ENCODE peak calls at places on chromosomes 2 and 18, in six cellular contexts. Q is neuronal stem cell, G is H1, D is trophoblast cell, L is mesendoderm, R is H9. P is an unnamed sample.

GRCh38 chr2:657766-658165 is 19.4 kb downstream of the TMEM18 start:
- DNase-seq in Q (no peak), D (no peak), G (no peak), R (peak; percentile 21), L (no peak), P (no peak)

GRCh38 chr18:61699397-61700090 is 193.3 kb downstream of the RNF152 start:
- DNase-seq in D (no peak), L (no peak), Q (no peak), G (no peak), R (no peak), P (no peak)

GRCh38 chr2:103167599-103167998 is 405.8 kb downstream of the TMEM182 start:
- DNase-seq in R (no peak), L (no peak), D (no peak), Q (no peak), G (no peak), P (no peak)

GRCh38 chr2:26356771-26357170 is 10.2 kb upstream of the ADGRF3 start:
- DNase-seq in R (no peak), Q (no peak), G (no peak), L (no peak), D (no peak), P (peak; percentile 21)

GRCh38 chr2:225233234-225233633 is 166.3 kb upstream of the NYAP2 start:
- DNase-seq in L (peak; percentile 50), D (no peak), Q (no peak), G (no peak), R (no peak), P (peak; percentile 28)

GRCh38 chr2:27723372-27724144 is 48.0 kb upstream of the MRPL33 start:
- DNase-seq in G (no peak), R (peak; percentile 76), L (peak; percentile 84), Q (peak; percentile 57), D (peak; percentile 61), P (peak; percentile 75)

GRCh38 chr2:34849827-34850226 is 1250.7 kb upstream of the FAM98A start:
- DNase-seq in Q (no peak), D (no peak), G (no peak), L (no peak), R (no peak), P (no peak)

GRCh38 chr2:19609266-19609665 is 250.8 kb upstream of the OSR1 start:
- DNase-seq in Q (no peak), R (no peak), L (no peak), G (no peak), D (no peak), P (peak; percentile 13)

GRCh38 chr2:157158111-157158510 is 99.4 kb upstream of the GALNT5 start:
- DNase-seq in D (no peak), Q (no peak), L (no peak), R (no peak), G (no peak), P (peak; percentile 82)

GRCh38 chr18:36284671-36285295 is 12.7 kb upstream of the FHOD3 start:
- DNase-seq in Q (peak; percentile 73), L (peak; percentile 76), D (peak; percentile 57), G (no peak), R (peak; percentile 46), P (peak; percentile 74)

DNA sequence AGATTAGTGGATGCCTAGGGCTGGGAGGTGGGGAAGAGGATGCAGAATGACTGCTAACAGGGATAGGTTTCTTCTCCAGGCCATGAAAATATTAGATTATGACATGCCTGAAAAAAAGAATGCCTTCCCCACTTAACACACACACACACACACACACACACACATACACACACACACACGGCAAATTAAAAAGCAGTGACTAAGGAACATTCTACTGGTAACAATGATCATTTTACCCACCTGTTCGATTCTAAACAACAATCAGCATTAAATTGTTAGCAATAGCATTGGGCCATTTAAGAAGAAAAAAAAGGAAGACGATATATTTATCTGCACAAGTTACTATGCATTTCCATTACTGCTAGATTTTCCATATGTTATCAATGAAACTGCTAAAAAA is 10.8 kb downstream of the CACNB4 start:
- DNase-seq in L (no peak), G (no peak), D (no peak), Q (no peak), R (no peak), P (no peak)
- H3K23ac ChIP-seq in L (no peak overlapping the region), G (no peak overlapping the region), D (no peak overlapping the region), Q (no peak overlapping the region), R (no peak overlapping the region), P (no peak overlapping the region)

GRCh38 chr2:12717191-12717987 is 653 bp downstream of the TRIB2 start:
- DNase-seq in L (peak; percentile 86), D (no peak), Q (peak; percentile 70), R (peak; percentile 71), G (no peak), P (peak; percentile 61)

GRCh38 chr2:12717988-12718661 is 1.4 kb downstream of the TRIB2 start:
- DNase-seq in D (no peak), R (no peak), Q (peak; percentile 43), L (peak; percentile 50), G (no peak), P (peak; percentile 27)

GRCh38 chr2:12719400-12720104 is 2.8 kb downstream of the TRIB2 start:
- DNase-seq in R (no peak), G (no peak), Q (no peak), D (peak; percentile 48), L (peak; percentile 2), P (peak; percentile 64)

GRCh38 chr2:12720181-12720580 is 3.4 kb downstream of the TRIB2 start:
- DNase-seq in D (no peak), G (no peak), R (no peak), L (peak; percentile 18), Q (no peak), P (peak; percentile 30)

DNA sequence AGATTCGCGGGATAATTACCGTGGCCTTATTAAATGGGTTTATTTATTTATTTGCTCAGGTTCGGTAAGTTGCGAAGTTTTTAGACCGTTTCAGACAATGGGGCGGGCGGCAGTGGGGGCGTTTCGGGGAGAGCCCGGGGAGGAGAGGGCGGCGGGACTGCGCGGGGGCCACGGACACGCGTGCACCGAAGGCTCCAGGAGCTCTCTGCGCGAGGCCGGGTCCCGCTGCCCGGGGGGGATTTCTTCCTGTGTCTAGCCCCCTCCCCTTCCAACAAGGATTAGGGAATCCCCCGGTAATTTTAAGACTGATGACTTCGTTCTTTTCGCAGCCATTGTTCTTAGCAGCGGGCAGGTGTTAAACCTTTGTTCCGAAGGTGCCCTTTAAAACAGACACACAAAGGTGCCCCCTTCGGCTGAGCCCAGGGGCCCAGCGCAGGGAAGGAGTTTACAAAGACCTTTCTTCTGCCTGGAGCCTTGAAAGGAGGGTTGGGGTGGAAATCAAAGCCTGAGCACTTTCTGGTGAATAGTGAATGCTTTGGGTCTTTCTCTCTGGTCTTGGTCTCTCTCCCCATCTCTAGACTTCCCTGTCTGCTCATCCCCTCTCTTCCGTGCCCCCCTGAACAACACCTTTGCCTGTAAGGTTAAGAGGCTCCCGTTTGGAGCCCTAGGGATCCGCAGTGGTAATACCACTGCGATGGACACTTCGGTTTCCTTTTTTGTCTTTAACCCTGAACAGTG is 2.1 kb downstream of the TRIB2 start:
- DNase-seq in Q (peak; percentile 64), L (peak; percentile 78), G (no peak), D (no peak), R (peak; percentile 40), P (no peak)
- H3K23ac ChIP-seq in Q (no peak overlapping the region), L (no peak overlapping the region), G (no peak overlapping the region), D (no peak overlapping the region), R (no peak overlapping the region), P (peak overlapping the region; percentile 97)

GRCh38 chr2:127703282-127703681 is 2.0 kb downstream of the SFT2D3 start:
- DNase-seq in Q (no peak), R (no peak), G (no peak), L (no peak), D (no peak), P (no peak)

GRCh38 chr2:127700527-127701192 is 637 bp upstream of the SFT2D3 start:
- DNase-seq in R (peak; percentile 90), L (peak; percentile 94), G (peak; percentile 66), Q (peak; percentile 37), D (peak; percentile 93), P (no peak)

GRCh38 chr2:127701193-127701650 is at the start of gene SFT2D3:
- DNase-seq in R (peak; percentile 97), L (peak; percentile 97), Q (peak; percentile 82), G (peak; percentile 91), D (peak; percentile 92), P (peak; percentile 89)

GRCh38 chr2:127701651-127702394 is 526 bp downstream of the SFT2D3 start:
- DNase-seq in G (peak; percentile 38), D (peak; percentile 84), L (peak; percentile 91), R (peak; percentile 75), Q (peak; percentile 56), P (peak; percentile 66)

GRCh38 chr2:127702395-127703009 is 1.2 kb downstream of the SFT2D3 start:
- DNase-seq in G (no peak), R (no peak), L (no peak), D (no peak), Q (no peak), P (no peak)
- H3K23ac ChIP-seq in G (no peak overlapping the region), R (no peak overlapping the region), L (no peak overlapping the region), D (no peak overlapping the region), Q (peak overlapping the region; percentile 98), P (peak overlapping the region; percentile 88)

GRCh38 chr2:37324786-37325624 is at the start of gene PRKD3:
- DNase-seq in R (peak; percentile 80), L (peak; percentile 72), D (peak; percentile 86), G (no peak), Q (no peak), P (peak; percentile 39)
- H3K23ac ChIP-seq in R (peak within 1 kb of the TSS; percentile 39), L (no peak within 1 kb of the TSS), D (no peak within 1 kb of the TSS), G (no peak within 1 kb of the TSS), Q (peak within 1 kb of the TSS; percentile 97), P (peak within 1 kb of the TSS; percentile 97)

DNA sequence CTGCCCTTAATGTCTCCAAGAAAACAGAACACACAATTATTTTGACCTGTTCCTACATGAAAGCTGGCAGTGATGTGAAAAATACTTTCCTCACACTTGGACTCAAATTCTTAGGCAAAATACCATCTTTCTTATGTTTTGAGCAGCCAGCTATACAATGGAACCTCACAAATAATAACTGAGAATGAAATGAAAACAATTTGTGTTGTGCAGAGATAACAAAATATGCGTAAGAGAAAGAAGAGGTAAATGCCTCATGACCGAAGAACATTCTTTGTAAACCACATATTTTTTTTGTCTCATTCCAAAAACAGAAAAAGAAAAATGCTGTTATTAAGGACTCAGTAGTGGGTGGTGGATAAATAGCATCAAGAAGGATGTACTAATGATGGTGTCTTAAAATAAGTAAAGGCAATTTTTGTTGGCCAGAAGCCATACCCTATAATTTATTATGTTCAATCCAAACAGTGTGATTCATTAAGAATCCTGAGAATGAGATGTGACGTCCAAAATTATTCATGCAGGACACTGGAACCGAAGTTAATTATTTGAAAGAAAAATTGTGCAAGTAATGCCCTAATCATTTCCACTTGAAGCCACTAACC is 193.0 kb upstream of the NETO1 start:
- DNase-seq in L (no peak), Q (no peak), G (no peak), R (no peak), D (no peak), P (no peak)
- H3K23ac ChIP-seq in L (no peak overlapping the region), Q (no peak overlapping the region), G (no peak overlapping the region), R (no peak overlapping the region), D (no peak overlapping the region), P (no peak overlapping the region)

DNA sequence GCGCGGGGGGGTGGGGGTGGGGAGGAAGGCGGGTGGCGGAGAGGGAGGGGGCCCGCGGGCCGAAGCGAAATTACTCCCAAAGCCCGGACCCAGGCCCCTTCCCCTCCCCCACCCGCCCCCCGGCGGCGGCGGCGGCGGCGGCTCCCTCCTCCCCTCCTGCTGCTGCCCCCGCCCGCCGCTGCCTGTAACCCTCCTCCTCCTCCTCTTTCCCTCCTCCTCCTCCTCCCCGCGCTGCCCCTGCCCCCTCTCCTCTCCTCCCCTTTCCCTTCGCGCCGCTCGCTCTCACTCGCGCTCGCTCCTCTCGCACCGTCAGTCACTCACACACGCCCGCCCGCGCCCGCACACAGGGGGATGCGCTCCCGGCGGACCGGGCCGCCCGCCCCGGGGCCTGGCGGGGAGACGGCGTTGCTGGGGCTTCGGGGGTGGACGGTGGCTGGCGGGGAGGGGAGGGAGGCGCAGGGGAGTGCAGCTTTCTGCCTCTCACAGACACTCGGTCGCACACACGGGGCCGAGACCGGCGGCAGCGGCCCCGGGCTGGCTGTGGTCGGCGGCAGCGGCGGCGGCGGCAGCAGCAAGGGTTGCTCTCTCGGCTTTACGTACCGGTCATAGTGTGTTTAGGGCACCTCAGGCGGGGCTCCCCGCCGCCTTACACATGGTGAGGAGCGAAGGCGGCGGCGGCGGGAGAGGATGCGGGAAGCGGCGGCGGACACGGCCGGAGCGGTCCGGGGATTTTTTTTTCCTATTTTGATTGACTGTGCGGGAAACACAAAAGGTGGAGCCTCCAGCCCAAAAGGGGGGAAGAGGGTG is 405 bp downstream of the SP3 start:
- DNase-seq in G (peak; percentile 36), R (peak; percentile 83), L (no peak), D (peak; percentile 79), Q (peak; percentile 71), P (peak; percentile 83)
- H3K23ac ChIP-seq in G (no peak overlapping the region), R (no peak overlapping the region), L (peak overlapping the region; percentile 60), D (no peak overlapping the region), Q (peak overlapping the region; percentile 99), P (no peak overlapping the region)

P was measured in IMR-90.